ENCODE peak calls at places on chromosomes 16 and 17, in six cellular contexts. J is LNCaP clone FGC, M is psoas muscle, V is BE2C, F is neural progenitor cell, B is left ventricle myocardium inferior. L is an unnamed sample.

GRCh38 chr17:7955414-7956042 is 23.5 kb downstream of the CNTROB start:
- DNase-seq in J (no peak), M (no peak), V (no peak), F (no peak), B (no peak), L (no peak)

GRCh38 chr17:69709441-69709840 is 294.9 kb downstream of the MAP2K6 start:
- DNase-seq in J (no peak), M (no peak), V (no peak), F (no peak), B (no peak), L (no peak)

GRCh38 chr16:77599793-77600415 is 122.4 kb upstream of the NUDT7 start:
- DNase-seq in J (no peak), M (no peak), V (peak), F (peak), B (no peak), L (no peak)

GRCh38 chr17:71941920-71942319 is 178.9 kb upstream of the SOX9 start:
- DNase-seq in J (peak), M (no peak), V (no peak), F (no peak), B (no peak), L (no peak)

GRCh38 chr17:43039646-43040045 is 14.6 kb downstream of the RND2 start:
- DNase-seq in J (no peak), M (no peak), V (no peak), F (no peak), B (no peak), L (no peak)

GRCh38 chr17:27782791-27783206 is 17.5 kb downstream of the NOS2 start:
- DNase-seq in J (no peak), M (peak), V (peak), F (no peak), B (peak), L (no peak)

GRCh38 chr17:75295220-75296158 is 6.3 kb upstream of the SLC25A19 start:
- DNase-seq in J (no peak), M (no peak), V (no peak), F (no peak), B (no peak), L (no peak)

GRCh38 chr16:84926462-84926861 is 84.9 kb downstream of the ZDHHC7 start:
- DNase-seq in J (no peak), M (no peak), V (no peak), F (no peak), B (no peak), L (no peak)

GRCh38 chr16:11253009-11253994 is 2.7 kb downstream of the SOCS1 start:
- DNase-seq in J (no peak), M (no peak), V (no peak), F (no peak), B (no peak), L (no peak)

GRCh38 chr17:56777859-56778258 is 55.9 kb downstream of the C17orf67 start:
- DNase-seq in J (no peak), M (peak), V (no peak), F (no peak), B (no peak), L (no peak)

GRCh38 chr17:31319253-31319661 is 2.2 kb downstream of the EVI2A start:
- DNase-seq in J (no peak), M (no peak), V (no peak), F (no peak), B (no peak), L (no peak)

GRCh38 chr17:38456031-38456815 is 28.0 kb downstream of the ARHGAP23 start:
- DNase-seq in J (no peak), M (no peak), V (no peak), F (peak), B (no peak), L (no peak)

GRCh38 chr16:71933913-71934696 is 38.8 kb downstream of the IST1 start:
- DNase-seq in J (no peak), M (no peak), V (no peak), F (peak), B (no peak), L (no peak)

GRCh38 chr17:39027037-39027436 is 59.8 kb upstream of the FBXO47 start:
- DNase-seq in J (peak), M (peak), V (peak), F (peak), B (peak), L (no peak)

GRCh38 chr16:86232496-86232895 is 277.8 kb upstream of the FOXF1 start:
- DNase-seq in J (no peak), M (no peak), V (no peak), F (no peak), B (no peak), L (no peak)

GRCh38 chr16:11125936-11126335 is 130.1 kb downstream of the SOCS1 start:
- DNase-seq in J (no peak), M (no peak), V (no peak), F (no peak), B (no peak), L (no peak)

GRCh38 chr17:28405632-28406477 is at the start of gene SLC46A1:
- DNase-seq in J (no peak), M (peak), V (peak), F (peak), B (peak), L (no peak)

GRCh38 chr16:35559911-35560636 is 2100.7 kb downstream of the TP53TG3F start:
- DNase-seq in J (peak), M (no peak), V (no peak), F (no peak), B (no peak), L (no peak)

GRCh38 chr16:12539185-12539929 is 264.3 kb downstream of the CPPED1 start:
- DNase-seq in J (no peak), M (no peak), V (no peak), F (no peak), B (no peak), L (no peak)

GRCh38 chr17:2892305-2892971 is 96.2 kb downstream of the RAP1GAP2 start:
- DNase-seq in J (no peak), M (no peak), V (no peak), F (no peak), B (no peak), L (no peak)

GRCh38 chr17:29149431-29150064 is 30.6 kb downstream of the MYO18A start:
- DNase-seq in J (no peak), M (peak), V (no peak), F (no peak), B (no peak), L (no peak)

GRCh38 chr16:63776034-63776433 is 1345.8 kb downstream of the CDH11 start:
- DNase-seq in J (no peak), M (no peak), V (no peak), F (no peak), B (no peak), L (no peak)

GRCh38 chr16:71969353-71969752 is 30.8 kb downstream of the PKD1L3 start:
- DNase-seq in J (no peak), M (no peak), V (no peak), F (no peak), B (no peak), L (no peak)

GRCh38 chr17:10987786-10988185 is 149.9 kb upstream of the PIRT start:
- DNase-seq in J (no peak), M (no peak), V (no peak), F (no peak), B (no peak), L (no peak)

DNA sequence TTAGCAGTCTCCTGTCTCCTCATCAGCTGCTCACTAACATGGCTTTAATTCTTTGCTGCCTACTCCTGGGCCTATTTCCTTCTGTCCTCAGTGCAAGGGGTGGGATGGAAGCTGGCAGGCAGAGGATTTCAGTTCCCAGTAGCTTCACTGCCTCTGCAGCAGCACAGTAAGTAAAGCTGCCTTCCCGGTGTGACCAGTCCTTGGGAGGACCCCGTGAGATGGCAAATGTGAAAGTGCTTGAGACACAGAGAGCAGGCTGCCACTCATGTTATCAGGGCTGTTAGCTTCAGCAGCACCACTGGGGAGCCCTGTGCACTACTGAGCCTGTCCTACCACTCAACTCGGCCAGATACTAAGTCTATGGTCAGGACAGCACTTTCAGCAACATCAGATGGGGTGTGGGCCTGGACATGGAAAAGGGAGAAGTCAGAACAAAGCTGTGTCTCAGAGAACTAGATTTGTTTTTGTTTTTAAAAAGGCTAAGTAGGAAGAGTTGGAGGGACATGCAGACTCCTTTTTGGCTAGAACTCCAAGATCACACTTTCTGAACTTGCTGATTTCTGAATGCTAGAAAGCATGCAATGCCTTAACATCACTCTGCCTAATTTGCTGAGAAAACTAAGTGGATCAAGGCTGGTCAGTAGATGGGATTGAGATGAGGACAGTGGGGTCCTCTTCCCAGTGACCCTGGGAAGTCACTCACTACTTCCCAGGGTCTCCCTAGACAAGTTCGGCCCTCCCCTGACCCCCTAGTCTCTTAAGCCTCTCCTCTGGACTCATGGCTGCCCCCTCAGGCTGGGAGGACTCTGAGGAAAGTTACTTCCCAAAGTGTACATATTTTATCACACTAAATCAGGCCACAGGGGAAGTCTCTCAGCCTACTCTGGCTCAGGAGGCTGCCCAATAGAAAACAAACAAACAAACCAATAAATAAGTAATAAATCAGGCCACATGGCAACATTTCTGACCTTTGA is 1.1 kb downstream of the ACSF2 start:
- DNase-seq in J (no peak), M (peak), V (peak), F (peak), B (peak), L (no peak)
- TF ChIP-seq CTCF in J (peak), M (no peak), V (peak), F (peak), B (no peak), L (no peak)

GRCh38 chr16:15911198-15911597 is 22.8 kb upstream of the CEP20 start:
- DNase-seq in J (no peak), M (no peak), V (no peak), F (no peak), B (no peak), L (no peak)
- TF ChIP-seq CTCF in J (no peak), M (no peak), V (no peak), F (no peak), B (no peak), L (no peak)

GRCh38 chr16:88382491-88383400 is at the start of gene ZNF469:
- DNase-seq in J (no peak), M (peak), V (peak), F (peak), B (peak), L (no peak)

GRCh38 chr16:88381820-88382451 is 823 bp upstream of the ZNF469 start:
- DNase-seq in J (no peak), M (peak), V (peak), F (no peak), B (no peak), L (no peak)

GRCh38 chr16:88384222-88385111 is 1.7 kb downstream of the ZNF469 start:
- DNase-seq in J (no peak), M (peak), V (peak), F (no peak), B (no peak), L (no peak)

GRCh38 chr16:88385112-88385594 is 2.4 kb downstream of the ZNF469 start:
- DNase-seq in J (no peak), M (no peak), V (peak), F (no peak), B (no peak), L (no peak)

DNA sequence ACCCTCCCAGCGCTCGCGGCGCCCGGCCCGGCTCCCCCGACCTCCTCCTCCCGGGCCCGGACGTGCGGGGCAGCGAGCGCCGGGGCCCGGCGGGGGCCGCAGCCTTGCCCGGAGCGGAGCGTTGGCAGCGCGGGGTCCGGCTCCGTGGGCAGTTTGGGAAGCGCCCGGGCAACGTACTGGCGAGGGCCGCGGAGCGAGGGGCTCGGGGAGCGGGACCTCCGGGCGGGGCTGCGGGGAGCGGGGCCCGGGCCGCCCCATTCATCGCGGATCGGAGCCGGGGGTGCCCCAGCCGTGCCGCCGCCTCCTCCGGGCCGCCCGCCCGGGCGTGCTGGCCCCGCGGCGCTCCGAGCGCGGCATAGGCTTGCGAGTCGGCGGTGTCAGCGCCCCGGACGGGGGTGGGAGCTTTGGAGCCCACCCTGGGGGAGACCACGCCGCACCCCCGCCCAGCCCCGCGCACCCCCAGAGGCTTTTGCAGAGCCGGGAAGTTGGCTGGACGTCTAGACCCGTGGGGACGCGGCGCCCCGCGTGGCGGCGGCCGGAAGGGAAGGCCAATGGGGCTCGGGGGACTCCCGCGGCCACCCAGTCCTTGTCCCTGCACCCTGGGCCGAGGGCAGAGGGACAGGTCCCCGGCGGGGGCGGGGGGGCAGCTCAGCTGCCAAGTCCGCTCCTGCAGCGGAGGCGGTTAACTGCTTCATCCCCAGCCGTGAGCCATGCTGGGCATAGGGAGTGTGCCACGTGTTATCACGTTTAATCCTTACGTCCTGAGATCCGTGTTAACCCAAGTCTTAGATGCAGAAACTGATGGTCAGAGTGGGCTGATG is 852 bp downstream of the ZNF469 start:
- DNase-seq in J (no peak), M (peak), V (peak), F (peak), B (peak), L (no peak)
- TF ChIP-seq CTCF in J (no peak), M (peak), V (no peak), F (peak), B (peak), L (peak)

DNA sequence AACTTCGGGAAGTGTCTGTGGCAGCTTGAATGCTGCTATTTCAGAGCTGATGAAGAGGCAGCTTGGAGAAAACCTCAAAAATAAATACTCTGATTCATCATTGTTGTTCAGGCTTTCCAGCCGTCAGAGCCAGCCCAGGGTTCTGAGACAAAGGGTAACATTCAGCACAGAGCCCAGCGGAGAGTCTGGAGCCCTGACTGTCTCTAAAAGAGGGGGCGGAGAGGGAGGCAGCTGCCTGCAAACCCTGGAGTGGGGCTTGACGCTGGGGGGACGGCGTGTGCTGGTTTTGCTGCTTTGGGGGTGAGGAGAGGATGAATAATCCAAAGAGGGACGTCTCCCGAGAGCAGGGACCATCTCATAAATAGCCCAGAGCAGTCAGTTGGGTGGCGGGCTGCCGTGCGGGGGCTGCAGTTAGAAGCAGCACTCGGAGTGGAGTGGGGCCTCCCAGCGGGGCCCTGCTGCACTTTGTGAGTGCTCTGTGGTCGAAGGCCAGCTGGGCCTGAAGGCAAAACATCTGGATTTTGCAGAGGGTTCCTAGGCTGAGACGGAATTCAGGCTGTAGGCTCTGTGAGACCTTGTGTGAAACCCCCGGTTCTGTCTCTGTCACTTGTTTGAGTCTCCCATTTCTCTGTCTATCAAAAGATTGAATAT is 237.8 kb downstream of the PRKCA start:
- DNase-seq in J (no peak), M (peak), V (no peak), F (peak), B (peak), L (no peak)
- TF ChIP-seq CTCF in J (no peak), M (no peak), V (no peak), F (no peak), B (no peak), L (no peak)

GRCh38 chr17:67270411-67270810 is 25.4 kb upstream of the HELZ start:
- DNase-seq in J (no peak), M (no peak), V (no peak), F (no peak), B (no peak), L (no peak)

GRCh38 chr17:67274466-67274865 is 29.5 kb upstream of the HELZ start:
- DNase-seq in J (no peak), M (no peak), V (no peak), F (no peak), B (no peak), L (no peak)

GRCh38 chr17:67276075-67276474 is 31.1 kb upstream of the HELZ start:
- DNase-seq in J (no peak), M (no peak), V (peak), F (peak), B (no peak), L (no peak)

GRCh38 chr17:67273900-67274299 is 28.9 kb upstream of the HELZ start:
- DNase-seq in J (no peak), M (no peak), V (no peak), F (no peak), B (no peak), L (no peak)

DNA sequence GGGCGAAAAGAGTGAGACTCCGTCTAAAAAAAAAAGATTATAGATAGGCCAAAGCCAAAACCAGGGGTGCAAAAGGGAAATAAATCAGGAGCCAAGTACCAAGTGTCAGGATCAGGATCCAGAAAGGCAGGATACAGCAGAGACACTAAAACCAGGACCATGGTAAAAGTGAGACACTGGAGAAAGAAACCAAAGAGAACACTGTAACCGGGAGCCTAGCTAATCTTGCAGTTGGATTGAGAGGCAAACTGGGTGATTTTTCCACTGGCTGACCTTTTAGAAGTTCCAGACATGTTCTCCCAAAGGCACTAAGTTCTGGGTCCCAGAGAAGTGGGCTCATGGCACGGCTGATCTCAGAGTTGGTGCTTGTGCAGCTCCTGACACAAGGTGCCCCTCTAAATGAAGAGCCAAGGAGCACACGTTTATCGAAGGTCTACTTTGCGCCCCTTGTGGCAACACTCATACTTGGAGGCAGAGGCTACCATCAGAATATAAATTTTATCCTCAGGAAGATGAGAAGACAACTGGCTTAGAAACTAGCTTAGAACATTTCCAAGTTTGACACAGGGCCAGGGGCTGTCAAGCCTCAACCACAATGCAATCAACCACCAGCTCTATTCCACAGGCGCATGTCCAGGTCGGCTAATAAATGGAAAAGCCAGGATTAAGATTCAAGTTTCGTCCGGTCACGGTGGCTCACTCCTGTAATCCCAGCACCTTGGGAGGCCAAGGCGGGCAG is 27.5 kb upstream of the HELZ start:
- DNase-seq in J (no peak), M (no peak), V (no peak), F (peak), B (no peak), L (no peak)
- TF ChIP-seq CTCF in J (no peak), M (no peak), V (peak), F (peak), B (no peak), L (no peak)

GRCh38 chr16:2056077-2056476 is 8.3 kb downstream of the TSC2 start:
- DNase-seq in J (no peak), M (no peak), V (peak), F (no peak), B (no peak), L (no peak)

GRCh38 chr16:2058901-2059300 is 11.1 kb downstream of the TSC2 start:
- DNase-seq in J (no peak), M (no peak), V (no peak), F (peak), B (no peak), L (no peak)

GRCh38 chr16:2057438-2057837 is 9.7 kb downstream of the TSC2 start:
- DNase-seq in J (no peak), M (no peak), V (no peak), F (no peak), B (no peak), L (no peak)

GRCh38 chr16:2054543-2055245 is 6.9 kb downstream of the TSC2 start:
- DNase-seq in J (peak), M (no peak), V (no peak), F (no peak), B (no peak), L (no peak)

DNA sequence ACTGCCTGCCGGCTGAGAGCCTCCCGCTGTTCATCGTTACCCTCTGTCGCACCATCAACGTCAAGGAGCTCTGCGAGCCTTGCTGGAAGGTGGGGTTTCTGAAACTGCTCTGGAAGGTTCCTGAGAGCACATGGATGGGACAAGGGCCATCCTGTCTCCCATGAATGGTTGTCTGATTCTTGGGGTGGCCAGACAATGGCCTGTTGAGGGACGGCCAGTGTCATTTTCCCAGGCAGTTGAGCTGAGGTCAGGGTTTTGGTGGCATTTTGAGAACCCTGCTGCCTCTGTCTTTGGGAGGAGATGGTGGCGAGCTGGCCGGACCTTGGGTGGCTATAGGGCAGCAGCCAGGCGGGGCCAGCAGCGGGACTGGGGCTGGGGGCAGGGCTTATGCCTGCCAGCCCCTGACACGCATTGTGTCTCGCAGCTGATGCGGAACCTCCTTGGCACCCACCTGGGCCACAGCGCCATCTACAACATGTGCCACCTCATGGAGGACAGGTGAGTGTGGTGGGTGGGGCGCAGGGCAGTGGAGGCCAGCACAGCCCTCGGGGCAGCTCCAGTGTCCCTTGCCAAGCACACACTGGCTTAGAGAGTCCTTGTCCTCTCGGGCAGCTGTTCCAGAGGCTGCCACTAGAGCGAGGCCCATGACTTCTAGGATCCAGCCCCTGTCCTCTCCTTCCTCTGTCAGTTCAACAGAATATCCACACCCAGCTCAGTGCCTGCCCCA is 9.1 kb downstream of the TSC2 start:
- DNase-seq in J (no peak), M (no peak), V (no peak), F (peak), B (no peak), L (no peak)
- TF ChIP-seq CTCF in J (no peak), M (no peak), V (peak), F (peak), B (peak), L (no peak)

L was measured in coronary artery.